ENCODE peak calls at places on chromosomes 13 and 19, in four cellular contexts. One of them, this sample, is unnamed.

GRCh38 chr13:29402168-29402621 is 193.3 kb downstream of the SLC7A1 start:
- DNase-seq in tibial artery: no peak
- DNase-seq in heart right ventricle: no peak
- DNase-seq in adrenal gland: no peak
- DNase-seq in this sample: no peak

GRCh38 chr13:92767468-92767867 is 459.1 kb upstream of the GPC6 start:
- DNase-seq in tibial artery: no peak
- DNase-seq in heart right ventricle: no peak
- DNase-seq in adrenal gland: no peak
- DNase-seq in this sample: no peak

GRCh38 chr13:44309771-44310767 is 63.6 kb upstream of the SERP2 start:
- DNase-seq in tibial artery: no peak
- DNase-seq in heart right ventricle: peak; percentile 29
- DNase-seq in adrenal gland: no peak
- DNase-seq in this sample: no peak

GRCh38 chr13:72960114-72960513 is 98.7 kb upstream of the KLF5 start:
- DNase-seq in tibial artery: no peak
- DNase-seq in heart right ventricle: no peak
- DNase-seq in adrenal gland: no peak
- DNase-seq in this sample: no peak

GRCh38 chr19:45253396-45254027 is 2.4 kb downstream of the MARK4 start:
- DNase-seq in tibial artery: no peak
- DNase-seq in heart right ventricle: no peak
- DNase-seq in adrenal gland: no peak
- DNase-seq in this sample: no peak

GRCh38 chr19:38417544-38418506 is 8.2 kb downstream of the RASGRP4 start:
- DNase-seq in tibial artery: peak; percentile 59
- DNase-seq in heart right ventricle: peak; percentile 67
- DNase-seq in adrenal gland: peak; percentile 63
- DNase-seq in this sample: peak; percentile 56

GRCh38 chr13:94535231-94535630 is 55.7 kb upstream of the DCT start:
- DNase-seq in tibial artery: no peak
- DNase-seq in heart right ventricle: no peak
- DNase-seq in adrenal gland: no peak
- DNase-seq in this sample: no peak

GRCh38 chr19:18361646-18362045 is 21.2 kb downstream of the PGPEP1 start:
- DNase-seq in tibial artery: no peak
- DNase-seq in heart right ventricle: no peak
- DNase-seq in adrenal gland: no peak
- DNase-seq in this sample: no peak

GRCh38 chr19:11041966-11042627 is 47.2 kb upstream of the LDLR start:
- DNase-seq in tibial artery: no peak
- DNase-seq in heart right ventricle: no peak
- DNase-seq in adrenal gland: no peak
- DNase-seq in this sample: no peak

GRCh38 chr13:71320452-71320851 is 546.6 kb downstream of the DACH1 start:
- DNase-seq in tibial artery: no peak
- DNase-seq in heart right ventricle: no peak
- DNase-seq in adrenal gland: no peak
- DNase-seq in this sample: peak; percentile 3

GRCh38 chr19:792361-792885 is 4.8 kb upstream of the PTBP1 start:
- DNase-seq in tibial artery: no peak
- DNase-seq in heart right ventricle: no peak
- DNase-seq in adrenal gland: no peak
- DNase-seq in this sample: no peak

GRCh38 chr13:66805657-66806056 is 424.5 kb downstream of the PCDH9 start:
- DNase-seq in tibial artery: peak; percentile 19
- DNase-seq in heart right ventricle: no peak
- DNase-seq in adrenal gland: peak; percentile 71
- DNase-seq in this sample: no peak

GRCh38 chr19:1076951-1077350 is 10.0 kb downstream of the ARHGAP45 start:
- DNase-seq in tibial artery: peak; percentile 65
- DNase-seq in heart right ventricle: peak; percentile 65
- DNase-seq in adrenal gland: peak; percentile 77
- DNase-seq in this sample: peak; percentile 95

GRCh38 chr19:21593934-21594844 is 88.8 kb downstream of the ZNF429 start:
- DNase-seq in tibial artery: peak; percentile 32
- DNase-seq in heart right ventricle: no peak
- DNase-seq in adrenal gland: peak; percentile 94
- DNase-seq in this sample: no peak

GRCh38 chr19:46890423-46891170 is 29.8 kb downstream of the ARHGAP35 start:
- DNase-seq in tibial artery: no peak
- DNase-seq in heart right ventricle: no peak
- DNase-seq in adrenal gland: no peak
- DNase-seq in this sample: no peak

GRCh38 chr19:49567722-49568454 is 12.5 kb downstream of the NOSIP start:
- DNase-seq in tibial artery: no peak
- DNase-seq in heart right ventricle: no peak
- DNase-seq in adrenal gland: no peak
- DNase-seq in this sample: no peak

GRCh38 chr19:31349160-31349881 is at the start of gene TSHZ3:
- DNase-seq in tibial artery: peak; percentile 78
- DNase-seq in heart right ventricle: peak; percentile 82
- DNase-seq in adrenal gland: peak; percentile 84
- DNase-seq in this sample: no peak
- TF ChIP-seq CTCF in tibial artery: no peak
- TF ChIP-seq CTCF in heart right ventricle: no peak
- TF ChIP-seq CTCF in adrenal gland: no peak
- TF ChIP-seq CTCF in this sample: no peak

DNA sequence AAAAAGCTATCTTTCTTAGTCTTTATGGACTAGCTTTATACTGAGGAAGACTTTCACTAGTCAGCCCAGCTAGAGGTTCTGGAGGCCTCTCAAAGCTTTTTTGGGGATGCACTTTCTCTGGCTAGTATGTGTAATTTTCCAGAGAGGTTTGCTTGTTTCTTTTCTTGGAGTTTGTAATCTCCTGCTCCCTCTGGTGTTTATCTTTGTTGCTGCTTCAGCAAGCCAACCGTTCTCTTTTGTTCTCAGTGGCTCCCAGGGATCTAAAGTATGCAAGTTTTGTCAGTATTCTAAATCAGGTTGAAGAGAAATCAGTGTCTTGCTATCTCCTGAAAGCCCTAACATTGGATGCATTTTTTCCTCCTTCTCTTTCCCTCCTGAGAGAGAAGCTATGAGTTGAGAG is 121.1 kb upstream of the MYO16 start:
- DNase-seq in tibial artery: no peak
- DNase-seq in heart right ventricle: no peak
- DNase-seq in adrenal gland: no peak
- DNase-seq in this sample: peak; percentile 26
- TF ChIP-seq CTCF in tibial artery: no peak
- TF ChIP-seq CTCF in heart right ventricle: peak; percentile 35
- TF ChIP-seq CTCF in adrenal gland: peak; percentile 17
- TF ChIP-seq CTCF in this sample: no peak

DNA sequence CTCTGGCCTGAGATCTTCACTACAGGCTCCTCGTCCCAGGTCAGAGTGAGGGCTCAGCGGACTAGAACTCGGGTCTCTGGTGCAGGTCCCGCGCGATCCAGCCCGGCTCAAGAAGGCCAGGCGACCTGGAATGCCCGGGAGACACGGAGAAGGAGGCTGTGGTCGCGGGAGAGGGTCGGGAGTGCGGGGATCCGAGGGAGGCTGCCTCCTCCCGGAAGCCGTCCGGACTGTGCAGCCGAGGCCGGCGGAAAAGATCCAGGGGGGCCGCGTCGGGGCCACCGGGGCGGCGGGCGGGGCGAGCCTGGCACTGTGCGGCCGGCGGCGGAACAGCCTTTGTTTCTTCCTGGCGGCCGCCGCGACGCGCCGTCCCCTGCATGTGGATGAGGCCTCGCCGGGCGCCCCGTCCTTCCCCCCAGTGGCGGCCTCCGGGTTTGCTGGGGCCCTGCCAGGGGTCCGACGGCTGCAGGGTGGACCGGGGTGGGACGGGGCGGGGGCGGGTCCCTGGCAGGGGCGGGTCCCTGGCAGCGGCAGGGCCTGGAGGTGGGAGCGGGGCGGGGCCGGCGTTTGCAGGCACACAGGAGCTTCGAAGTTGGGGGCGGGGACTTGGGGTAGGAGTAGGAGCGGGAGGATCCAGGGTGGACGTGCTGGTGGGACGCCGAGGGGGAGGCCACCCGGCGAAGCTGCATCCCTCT is 1.0 kb upstream of the SLC7A10 start:
- DNase-seq in tibial artery: no peak
- DNase-seq in heart right ventricle: peak; percentile 16
- DNase-seq in adrenal gland: no peak
- DNase-seq in this sample: no peak
- TF ChIP-seq CTCF in tibial artery: no peak
- TF ChIP-seq CTCF in heart right ventricle: no peak
- TF ChIP-seq CTCF in adrenal gland: no peak
- TF ChIP-seq CTCF in this sample: no peak

DNA sequence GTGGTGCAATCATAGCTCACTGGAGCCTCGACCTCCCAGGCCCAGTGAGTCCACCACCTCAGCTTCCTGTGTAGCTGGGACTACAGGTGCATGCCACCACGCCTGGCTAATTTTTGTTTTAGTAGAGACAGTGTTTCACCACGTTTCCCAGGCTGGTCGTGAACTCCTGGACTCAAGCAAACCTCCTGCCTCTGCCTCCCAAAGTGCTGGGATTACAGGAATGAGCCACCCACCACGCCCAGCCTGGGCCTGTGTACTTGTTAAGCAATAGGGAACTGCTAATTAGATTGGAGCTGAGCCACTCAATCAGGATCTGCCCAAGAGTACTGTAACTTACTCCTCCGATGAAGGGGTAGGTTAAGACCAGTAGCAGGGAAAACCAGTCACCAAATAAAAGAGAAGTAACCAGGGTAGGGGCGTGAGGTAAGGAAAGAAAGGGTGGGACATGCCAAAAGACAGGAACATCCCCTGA is 2.4 kb downstream of the DDX39A start:
- DNase-seq in tibial artery: peak; percentile 65
- DNase-seq in heart right ventricle: no peak
- DNase-seq in adrenal gland: no peak
- DNase-seq in this sample: no peak
- TF ChIP-seq CTCF in tibial artery: no peak
- TF ChIP-seq CTCF in heart right ventricle: no peak
- TF ChIP-seq CTCF in adrenal gland: no peak
- TF ChIP-seq CTCF in this sample: no peak

GRCh38 chr13:68984688-68985319 is 1122.8 kb upstream of the ATXN8OS start:
- DNase-seq in tibial artery: no peak
- DNase-seq in heart right ventricle: peak; percentile 9
- DNase-seq in adrenal gland: no peak
- DNase-seq in this sample: no peak

GRCh38 chr13:68988176-68988575 is 1119.5 kb upstream of the ATXN8OS start:
- DNase-seq in tibial artery: no peak
- DNase-seq in heart right ventricle: no peak
- DNase-seq in adrenal gland: no peak
- DNase-seq in this sample: no peak

GRCh38 chr13:68987585-68987984 is 1120.0 kb upstream of the ATXN8OS start:
- DNase-seq in tibial artery: no peak
- DNase-seq in heart right ventricle: no peak
- DNase-seq in adrenal gland: no peak
- DNase-seq in this sample: no peak

GRCh38 chr13:68982961-68983619 is 1124.5 kb upstream of the ATXN8OS start:
- DNase-seq in tibial artery: no peak
- DNase-seq in heart right ventricle: no peak
- DNase-seq in adrenal gland: no peak
- DNase-seq in this sample: no peak
- TF ChIP-seq CTCF in tibial artery: no peak
- TF ChIP-seq CTCF in heart right ventricle: no peak
- TF ChIP-seq CTCF in adrenal gland: no peak
- TF ChIP-seq CTCF in this sample: no peak

DNA sequence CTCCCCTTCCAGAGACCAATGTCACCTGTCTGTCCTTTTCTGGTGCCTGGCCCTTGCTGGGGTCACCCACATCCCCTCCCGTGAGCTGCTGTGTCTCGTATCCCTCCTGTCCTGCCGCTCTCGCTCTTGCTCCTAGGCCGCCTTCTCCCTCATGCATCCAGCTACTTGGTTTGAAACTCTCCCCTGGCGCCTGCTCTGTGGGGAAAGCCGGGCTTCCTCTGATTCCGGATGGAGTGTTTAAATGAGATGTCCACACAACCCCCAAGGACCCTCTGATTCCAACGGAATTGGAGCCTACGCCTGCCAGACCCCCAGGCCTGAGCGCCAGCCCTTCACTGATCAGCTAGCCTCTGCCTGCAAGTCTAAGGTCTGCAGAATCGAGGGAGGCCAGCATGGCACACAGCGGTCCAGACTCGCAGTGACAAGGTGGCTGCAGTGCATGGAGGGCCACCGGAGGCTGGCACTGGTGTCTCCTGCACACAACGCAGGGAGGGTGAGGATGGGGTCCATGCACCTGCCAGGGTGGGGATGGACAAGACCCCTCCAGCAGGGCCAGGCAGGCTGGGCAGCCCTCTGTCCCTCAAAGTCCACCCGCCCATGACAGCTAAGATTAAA is 47.2 kb downstream of the RFX2 start:
- DNase-seq in tibial artery: no peak
- DNase-seq in heart right ventricle: no peak
- DNase-seq in adrenal gland: peak; percentile 50
- DNase-seq in this sample: no peak
- TF ChIP-seq CTCF in tibial artery: no peak
- TF ChIP-seq CTCF in heart right ventricle: no peak
- TF ChIP-seq CTCF in adrenal gland: no peak
- TF ChIP-seq CTCF in this sample: no peak

GRCh38 chr13:39684531-39685137 is 29.2 kb downstream of the COG6 start:
- DNase-seq in tibial artery: no peak
- DNase-seq in heart right ventricle: no peak
- DNase-seq in adrenal gland: no peak
- DNase-seq in this sample: peak; percentile 12
- TF ChIP-seq CTCF in tibial artery: peak; percentile 46
- TF ChIP-seq CTCF in heart right ventricle: peak; percentile 50
- TF ChIP-seq CTCF in adrenal gland: peak; percentile 33
- TF ChIP-seq CTCF in this sample: peak; percentile 48

GRCh38 chr19:36139473-36140288 is at the start of gene CAPNS1:
- DNase-seq in tibial artery: peak; percentile 96
- DNase-seq in heart right ventricle: peak; percentile 99
- DNase-seq in adrenal gland: peak; percentile 98
- DNase-seq in this sample: peak; percentile 98
- TF ChIP-seq CTCF in tibial artery: peak; percentile 23
- TF ChIP-seq CTCF in heart right ventricle: no peak
- TF ChIP-seq CTCF in adrenal gland: no peak
- TF ChIP-seq CTCF in this sample: no peak

GRCh38 chr13:37414667-37415066 is 183.9 kb downstream of the POSTN start:
- DNase-seq in tibial artery: no peak
- DNase-seq in heart right ventricle: no peak
- DNase-seq in adrenal gland: no peak
- DNase-seq in this sample: no peak

GRCh38 chr13:37413161-37413560 is 185.4 kb downstream of the POSTN start:
- DNase-seq in tibial artery: no peak
- DNase-seq in heart right ventricle: no peak
- DNase-seq in adrenal gland: no peak
- DNase-seq in this sample: no peak

GRCh38 chr13:37417042-37417441 is 181.5 kb downstream of the POSTN start:
- DNase-seq in tibial artery: no peak
- DNase-seq in heart right ventricle: no peak
- DNase-seq in adrenal gland: no peak
- DNase-seq in this sample: no peak

DNA sequence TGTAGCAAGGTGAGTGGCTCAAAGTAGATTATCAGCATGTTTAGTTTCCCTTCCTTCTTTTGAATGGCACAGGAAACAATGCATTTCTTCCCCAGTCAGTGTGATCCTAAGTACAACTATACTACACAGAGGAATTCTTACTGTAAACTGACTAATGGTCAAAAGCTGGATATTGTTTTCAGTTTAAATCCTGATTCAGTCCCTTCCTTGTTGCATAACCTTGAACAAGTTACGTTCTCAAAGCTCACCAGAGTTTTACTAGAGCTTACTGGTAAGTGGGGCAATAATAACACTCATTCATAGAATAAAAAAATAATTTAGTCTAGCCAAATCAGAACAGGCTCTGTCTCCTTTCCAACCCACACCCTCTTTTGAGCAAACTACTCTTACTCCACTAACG is 180.1 kb downstream of the POSTN start:
- DNase-seq in tibial artery: no peak
- DNase-seq in heart right ventricle: no peak
- DNase-seq in adrenal gland: no peak
- DNase-seq in this sample: no peak
- TF ChIP-seq CTCF in tibial artery: no peak
- TF ChIP-seq CTCF in heart right ventricle: no peak
- TF ChIP-seq CTCF in adrenal gland: no peak
- TF ChIP-seq CTCF in this sample: no peak

GRCh38 chr13:113354831-113355610 is 8.9 kb downstream of the GRTP1 start:
- DNase-seq in tibial artery: no peak
- DNase-seq in heart right ventricle: no peak
- DNase-seq in adrenal gland: no peak
- DNase-seq in this sample: no peak
- TF ChIP-seq CTCF in tibial artery: no peak
- TF ChIP-seq CTCF in heart right ventricle: no peak
- TF ChIP-seq CTCF in adrenal gland: no peak
- TF ChIP-seq CTCF in this sample: no peak

This sample was measured in GM13977.